ENCODE peak calls at places on chromosomes 6 and 20, in nine cellular contexts. One of them, this sample, is unnamed. For H3K4me1, the result is how much of the 10 kb centered on the place peaks cover.

GRCh38 chr6:116406678-116407345 is 36.1 kb downstream of the DSE start:
- DNase-seq in OCI-LY7: no peak
- DNase-seq in GM23248: peak
- DNase-seq in MM.1S: no peak
- DNase-seq in SK-N-SH: no peak
- DNase-seq in hepatocyte: no peak
- DNase-seq in PC-3: no peak
- DNase-seq in GM23338: no peak
- DNase-seq in HCT116: no peak
- DNase-seq in this sample: no peak

GRCh38 chr6:12939314-12939713 is 222.7 kb downstream of the PHACTR1 start:
- DNase-seq in hepatocyte: no peak
- DNase-seq in PC-3: no peak
- DNase-seq in GM23338: no peak
- DNase-seq in GM23248: peak
- DNase-seq in HCT116: no peak
- DNase-seq in MM.1S: no peak
- DNase-seq in OCI-LY7: no peak
- DNase-seq in SK-N-SH: no peak
- DNase-seq in this sample: no peak

GRCh38 chr20:54491443-54491842 is 16.1 kb downstream of the DOK5 start:
- DNase-seq in GM23338: no peak
- DNase-seq in MM.1S: no peak
- DNase-seq in SK-N-SH: no peak
- DNase-seq in hepatocyte: no peak
- DNase-seq in PC-3: no peak
- DNase-seq in OCI-LY7: no peak
- DNase-seq in HCT116: no peak
- DNase-seq in GM23248: no peak
- DNase-seq in this sample: no peak

GRCh38 chr20:59055302-59055701 is 12.7 kb upstream of the PRELID3B start:
- DNase-seq in HCT116: no peak
- DNase-seq in SK-N-SH: no peak
- DNase-seq in GM23248: peak
- DNase-seq in MM.1S: no peak
- DNase-seq in OCI-LY7: peak
- DNase-seq in GM23338: no peak
- DNase-seq in PC-3: peak
- DNase-seq in hepatocyte: no peak
- DNase-seq in this sample: no peak

GRCh38 chr6:31041372-31041974 is 31.2 kb downstream of the MUC22 start:
- DNase-seq in HCT116: no peak
- DNase-seq in MM.1S: no peak
- DNase-seq in OCI-LY7: no peak
- DNase-seq in GM23248: no peak
- DNase-seq in PC-3: no peak
- DNase-seq in hepatocyte: peak
- DNase-seq in SK-N-SH: no peak
- DNase-seq in GM23338: no peak
- DNase-seq in this sample: peak

GRCh38 chr6:82362868-82363267 is 749 bp upstream of the TPBG start:
- DNase-seq in hepatocyte: peak
- DNase-seq in HCT116: no peak
- DNase-seq in OCI-LY7: no peak
- DNase-seq in MM.1S: no peak
- DNase-seq in GM23338: peak
- DNase-seq in PC-3: peak
- DNase-seq in GM23248: peak
- DNase-seq in SK-N-SH: peak
- DNase-seq in this sample: peak

GRCh38 chr20:17849901-17850673 is 118.5 kb downstream of the SNX5 start:
- DNase-seq in PC-3: peak
- DNase-seq in GM23248: peak
- DNase-seq in SK-N-SH: no peak
- DNase-seq in GM23338: no peak
- DNase-seq in hepatocyte: peak
- DNase-seq in HCT116: peak
- DNase-seq in MM.1S: no peak
- DNase-seq in OCI-LY7: no peak
- DNase-seq in this sample: no peak

GRCh38 chr6:56370127-56370540 is 122.8 kb upstream of the COL21A1 start:
- DNase-seq in PC-3: peak
- DNase-seq in HCT116: peak
- DNase-seq in SK-N-SH: peak
- DNase-seq in OCI-LY7: no peak
- DNase-seq in MM.1S: no peak
- DNase-seq in GM23248: peak
- DNase-seq in hepatocyte: peak
- DNase-seq in GM23338: peak
- DNase-seq in this sample: peak

GRCh38 chr6:147538821-147539220 is 30.3 kb downstream of the SAMD5 start:
- DNase-seq in GM23338: no peak
- DNase-seq in SK-N-SH: no peak
- DNase-seq in hepatocyte: no peak
- DNase-seq in GM23248: no peak
- DNase-seq in MM.1S: no peak
- DNase-seq in OCI-LY7: no peak
- DNase-seq in HCT116: no peak
- DNase-seq in PC-3: no peak
- DNase-seq in this sample: no peak

DNA sequence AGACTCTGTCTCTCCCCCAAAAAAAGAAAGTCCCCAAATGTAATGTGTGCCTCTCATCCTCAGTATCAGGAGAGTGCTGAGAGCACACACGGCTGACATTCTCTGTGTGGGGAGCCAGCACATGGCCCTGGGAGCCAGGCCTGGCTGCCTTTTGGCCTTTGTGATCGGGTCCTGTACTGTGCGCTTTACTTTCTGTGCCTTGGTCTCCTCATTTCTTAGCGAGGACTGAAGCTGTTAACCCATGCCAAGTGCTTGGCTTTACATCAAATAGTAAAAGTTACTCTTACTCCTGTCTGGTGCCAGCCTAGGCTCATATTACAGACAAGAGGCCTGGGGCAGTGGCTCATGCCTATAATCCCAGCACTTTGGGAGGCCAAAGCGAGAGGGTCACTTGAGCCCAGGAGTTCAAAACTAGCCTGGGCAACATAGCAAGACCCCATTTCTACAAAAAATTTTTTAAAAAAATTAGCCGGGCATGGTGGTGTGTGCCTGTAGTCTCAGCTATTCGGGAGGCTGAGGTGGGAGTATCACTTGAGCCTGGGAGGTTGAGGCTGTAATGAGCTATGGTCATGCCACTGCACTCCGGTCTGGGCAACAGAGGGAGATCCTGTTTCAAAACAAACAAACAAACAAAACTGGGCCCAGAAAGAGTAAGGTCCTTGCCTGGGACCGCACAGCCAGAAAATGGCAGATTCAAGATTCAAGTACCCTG is 50.3 kb downstream of the SNAI1 start:
- DNase-seq in SK-N-SH: no peak
- DNase-seq in HCT116: no peak
- DNase-seq in PC-3: peak
- DNase-seq in MM.1S: no peak
- DNase-seq in GM23248: no peak
- DNase-seq in GM23338: no peak
- DNase-seq in hepatocyte: no peak
- DNase-seq in OCI-LY7: no peak
- DNase-seq in this sample: no peak
- H3K4me1 ChIP-seq in SK-N-SH: under half
- H3K4me1 ChIP-seq in HCT116: under half
- H3K4me1 ChIP-seq in PC-3: under half
- H3K4me1 ChIP-seq in MM.1S: under half
- H3K4me1 ChIP-seq in GM23248: under half
- H3K4me1 ChIP-seq in GM23338: under half
- H3K4me1 ChIP-seq in hepatocyte: under half
- H3K4me1 ChIP-seq in OCI-LY7: under half
- H3K4me1 ChIP-seq in this sample: under half

GRCh38 chr6:158869604-158870417 is 50.6 kb upstream of the EZR start:
- DNase-seq in GM23338: peak
- DNase-seq in GM23248: peak
- DNase-seq in HCT116: peak
- DNase-seq in OCI-LY7: peak
- DNase-seq in PC-3: peak
- DNase-seq in MM.1S: peak
- DNase-seq in SK-N-SH: peak
- DNase-seq in hepatocyte: peak
- DNase-seq in this sample: peak

GRCh38 chr6:158869010-158869603 is 49.9 kb upstream of the EZR start:
- DNase-seq in HCT116: peak
- DNase-seq in SK-N-SH: no peak
- DNase-seq in GM23248: no peak
- DNase-seq in hepatocyte: no peak
- DNase-seq in GM23338: peak
- DNase-seq in OCI-LY7: peak
- DNase-seq in MM.1S: no peak
- DNase-seq in PC-3: peak
- DNase-seq in this sample: peak

GRCh38 chr6:158867381-158868121 is 48.4 kb upstream of the EZR start:
- DNase-seq in MM.1S: no peak
- DNase-seq in SK-N-SH: no peak
- DNase-seq in PC-3: no peak
- DNase-seq in HCT116: peak
- DNase-seq in hepatocyte: peak
- DNase-seq in GM23248: no peak
- DNase-seq in OCI-LY7: peak
- DNase-seq in GM23338: no peak
- DNase-seq in this sample: no peak

GRCh38 chr6:158865769-158866168 is 46.6 kb upstream of the EZR start:
- DNase-seq in GM23338: no peak
- DNase-seq in HCT116: no peak
- DNase-seq in SK-N-SH: no peak
- DNase-seq in hepatocyte: no peak
- DNase-seq in OCI-LY7: peak
- DNase-seq in GM23248: no peak
- DNase-seq in PC-3: no peak
- DNase-seq in MM.1S: no peak
- DNase-seq in this sample: no peak

DNA sequence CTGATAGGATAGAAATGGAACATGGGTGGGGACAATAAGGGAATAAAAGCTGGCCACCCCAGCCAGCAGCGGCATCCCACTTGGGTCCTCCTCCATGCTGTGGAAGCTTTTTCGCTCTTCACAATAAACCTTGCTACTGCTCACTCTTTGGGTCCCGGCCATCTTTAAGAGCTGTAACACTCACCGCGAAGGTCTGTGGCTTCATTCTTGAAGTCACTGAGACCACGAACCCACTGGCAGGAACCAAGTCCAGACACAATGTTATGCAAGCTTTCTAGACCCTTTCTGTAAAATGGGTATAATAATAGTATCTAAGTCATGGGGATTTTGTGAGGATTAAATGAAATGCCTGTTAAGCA is 48.9 kb upstream of the EZR start:
- DNase-seq in PC-3: no peak
- DNase-seq in MM.1S: no peak
- DNase-seq in OCI-LY7: no peak
- DNase-seq in GM23338: no peak
- DNase-seq in SK-N-SH: no peak
- DNase-seq in HCT116: no peak
- DNase-seq in hepatocyte: no peak
- DNase-seq in GM23248: no peak
- DNase-seq in this sample: no peak
- TF ChIP-seq EZH2phosphoT487 in PC-3: no peak
- TF ChIP-seq EZH2phosphoT487 in MM.1S: no peak
- TF ChIP-seq EZH2phosphoT487 in OCI-LY7: no peak
- TF ChIP-seq EZH2phosphoT487 in GM23338: no peak
- TF ChIP-seq EZH2phosphoT487 in SK-N-SH: no peak
- TF ChIP-seq EZH2phosphoT487 in HCT116: no peak
- TF ChIP-seq EZH2phosphoT487 in hepatocyte: no peak
- TF ChIP-seq EZH2phosphoT487 in GM23248: no peak
- TF ChIP-seq EZH2phosphoT487 in this sample: no peak

GRCh38 chr6:74607934-74608333 is 597.9 kb downstream of the COL12A1 start:
- DNase-seq in SK-N-SH: no peak
- DNase-seq in HCT116: no peak
- DNase-seq in GM23338: peak
- DNase-seq in hepatocyte: no peak
- DNase-seq in PC-3: peak
- DNase-seq in MM.1S: no peak
- DNase-seq in GM23248: peak
- DNase-seq in OCI-LY7: no peak
- DNase-seq in this sample: peak

GRCh38 chr6:74607468-74607867 is 598.4 kb downstream of the COL12A1 start:
- DNase-seq in GM23248: no peak
- DNase-seq in MM.1S: no peak
- DNase-seq in PC-3: no peak
- DNase-seq in HCT116: no peak
- DNase-seq in GM23338: no peak
- DNase-seq in OCI-LY7: no peak
- DNase-seq in hepatocyte: no peak
- DNase-seq in SK-N-SH: no peak
- DNase-seq in this sample: no peak

GRCh38 chr6:74604279-74604678 is 601.6 kb downstream of the COL12A1 start:
- DNase-seq in GM23248: no peak
- DNase-seq in MM.1S: no peak
- DNase-seq in OCI-LY7: no peak
- DNase-seq in HCT116: no peak
- DNase-seq in hepatocyte: no peak
- DNase-seq in GM23338: no peak
- DNase-seq in PC-3: no peak
- DNase-seq in SK-N-SH: no peak
- DNase-seq in this sample: no peak

GRCh38 chr6:74605942-74606341 is 599.9 kb downstream of the COL12A1 start:
- DNase-seq in PC-3: peak
- DNase-seq in MM.1S: no peak
- DNase-seq in OCI-LY7: no peak
- DNase-seq in hepatocyte: no peak
- DNase-seq in GM23338: no peak
- DNase-seq in HCT116: no peak
- DNase-seq in GM23248: peak
- DNase-seq in SK-N-SH: no peak
- DNase-seq in this sample: no peak

DNA sequence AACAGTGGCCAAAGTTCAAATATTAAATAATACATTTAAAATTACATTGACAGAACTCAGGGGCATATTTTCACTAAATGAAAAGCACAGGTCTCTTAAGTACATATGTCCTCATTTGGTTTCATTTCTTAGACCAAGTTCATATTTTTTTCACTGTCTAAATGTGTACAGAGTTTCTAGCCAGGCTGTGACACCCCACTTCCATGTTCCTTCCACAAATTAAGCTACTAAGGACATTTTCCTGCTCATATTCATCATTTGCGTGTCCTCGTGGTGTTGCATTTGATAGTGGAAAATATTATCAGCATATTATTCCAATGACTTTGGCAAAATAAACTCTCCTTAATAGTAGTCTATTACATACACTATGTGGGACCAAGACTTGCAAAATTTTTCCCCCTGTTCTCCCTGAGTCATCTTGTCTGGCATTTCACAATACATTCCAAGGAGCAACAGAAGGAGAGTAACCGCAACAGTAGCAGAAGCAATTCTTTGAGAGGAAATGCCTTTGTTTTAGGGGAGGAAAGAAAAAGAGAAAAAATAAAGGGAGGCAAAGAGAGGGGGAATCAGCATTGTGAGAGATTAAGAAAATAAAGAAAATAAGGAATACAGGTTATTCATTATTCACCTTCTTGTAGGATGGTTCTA is 599.2 kb downstream of the COL12A1 start:
- DNase-seq in GM23338: peak
- DNase-seq in PC-3: peak
- DNase-seq in hepatocyte: no peak
- DNase-seq in HCT116: no peak
- DNase-seq in GM23248: peak
- DNase-seq in SK-N-SH: no peak
- DNase-seq in OCI-LY7: no peak
- DNase-seq in MM.1S: no peak
- DNase-seq in this sample: no peak
- H3K4me1 ChIP-seq in GM23338: under half
- H3K4me1 ChIP-seq in PC-3: half or more
- H3K4me1 ChIP-seq in hepatocyte: under half
- H3K4me1 ChIP-seq in HCT116: under half
- H3K4me1 ChIP-seq in GM23248: half or more
- H3K4me1 ChIP-seq in SK-N-SH: under half
- H3K4me1 ChIP-seq in OCI-LY7: under half
- H3K4me1 ChIP-seq in MM.1S: under half
- H3K4me1 ChIP-seq in this sample: under half

GRCh38 chr20:20491110-20491783 is 123.3 kb downstream of the INSM1 start:
- DNase-seq in HCT116: no peak
- DNase-seq in OCI-LY7: no peak
- DNase-seq in hepatocyte: no peak
- DNase-seq in SK-N-SH: no peak
- DNase-seq in GM23248: peak
- DNase-seq in MM.1S: no peak
- DNase-seq in GM23338: no peak
- DNase-seq in PC-3: peak
- DNase-seq in this sample: no peak
- TF ChIP-seq EZH2phosphoT487 in HCT116: no peak
- TF ChIP-seq EZH2phosphoT487 in OCI-LY7: no peak
- TF ChIP-seq EZH2phosphoT487 in hepatocyte: no peak
- TF ChIP-seq EZH2phosphoT487 in SK-N-SH: no peak
- TF ChIP-seq EZH2phosphoT487 in GM23248: no peak
- TF ChIP-seq EZH2phosphoT487 in MM.1S: no peak
- TF ChIP-seq EZH2phosphoT487 in GM23338: no peak
- TF ChIP-seq EZH2phosphoT487 in PC-3: no peak
- TF ChIP-seq EZH2phosphoT487 in this sample: no peak

This sample was measured in neural progenitor cell.